ENCODE peak calls at places on chromosomes 12 and 14, in four cellular contexts. G, V, E and O are unnamed samples.

GRCh38 chr12:99035776-99036175 is 390.7 kb downstream of the APAF1 start:
- DNase-seq in G (no peak), V (no peak), E (no peak), O (no peak)

GRCh38 chr12:30896461-30896860 is 30.1 kb upstream of the TSPAN11 start:
- DNase-seq in G (no peak), V (no peak), E (peak), O (no peak)

GRCh38 chr14:56805201-56805991 is 4.9 kb downstream of the OTX2 start:
- DNase-seq in G (no peak), V (no peak), E (no peak), O (no peak)

GRCh38 chr14:95507701-95508103 is 8.7 kb downstream of the SYNE3 start:
- DNase-seq in G (no peak), V (peak), E (peak), O (peak)

GRCh38 chr12:30999011-30999410 is 72.5 kb downstream of the TSPAN11 start:
- DNase-seq in G (no peak), V (no peak), E (no peak), O (no peak)

GRCh38 chr12:11798856-11799530 is 149.5 kb downstream of the ETV6 start:
- DNase-seq in G (no peak), V (peak), E (peak), O (peak)

GRCh38 chr14:75907722-75908330 is 74.0 kb downstream of the TGFB3 start:
- DNase-seq in G (no peak), V (no peak), E (no peak), O (no peak)

GRCh38 chr14:84961637-84962036 is 568.3 kb upstream of the FLRT2 start:
- DNase-seq in G (no peak), V (no peak), E (no peak), O (no peak)

GRCh38 chr12:8603858-8604257 is 8.8 kb downstream of the AICDA start:
- DNase-seq in G (no peak), V (peak), E (no peak), O (peak)

GRCh38 chr12:124829008-124829707 is 34.5 kb downstream of the SCARB1 start:
- DNase-seq in G (peak), V (peak), E (peak), O (peak)

GRCh38 chr12:111409403-111410228 is 3.9 kb downstream of the SH2B3 start:
- DNase-seq in G (no peak), V (peak), E (peak), O (peak)

GRCh38 chr12:113305281-113305856 is 29.5 kb downstream of the SLC8B1 start:
- DNase-seq in G (no peak), V (no peak), E (no peak), O (no peak)

GRCh38 chr12:85626031-85626781 is 210.0 kb downstream of the RASSF9 start:
- DNase-seq in G (no peak), V (peak), E (peak), O (peak)

GRCh38 chr12:2959508-2960431 is 573 bp downstream of the TEAD4 start:
- DNase-seq in G (peak), V (peak), E (peak), O (peak)

GRCh38 chr14:105069554-105069886 is 4.3 kb upstream of the GPR132 start:
- DNase-seq in G (no peak), V (no peak), E (no peak), O (no peak)

GRCh38 chr12:14362347-14362746 is 3.1 kb upstream of the ATF7IP start:
- DNase-seq in G (no peak), V (no peak), E (no peak), O (no peak)

GRCh38 chr14:81638656-81639055 is 105.0 kb upstream of the SEL1L start:
- DNase-seq in G (no peak), V (no peak), E (no peak), O (no peak)

GRCh38 chr14:92481386-92481785 is 32.2 kb upstream of the RIN3 start:
- DNase-seq in G (no peak), V (peak), E (peak), O (no peak)

GRCh38 chr12:111773801-111774551 is 7.2 kb downstream of the ALDH2 start:
- DNase-seq in G (peak), V (no peak), E (peak), O (peak)

GRCh38 chr12:128817115-128818015 is 6.4 kb downstream of the SLC15A4 start:
- DNase-seq in G (peak), V (peak), E (no peak), O (peak)

GRCh38 chr12:131832393-131833231 is 4.4 kb downstream of the MMP17 start:
- DNase-seq in G (peak), V (no peak), E (peak), O (no peak)
- H3K4me3 ChIP-seq in G (no peak), V (peak), E (peak), O (peak)

GRCh38 chr12:120445911-120446909 is at the start of the genes GATC and TRIAP1:
- DNase-seq in G (peak), V (peak), E (peak), O (peak)
- TF ChIP-seq CTCF in G (no peak), V (no peak), E (no peak), O (no peak)

DNA sequence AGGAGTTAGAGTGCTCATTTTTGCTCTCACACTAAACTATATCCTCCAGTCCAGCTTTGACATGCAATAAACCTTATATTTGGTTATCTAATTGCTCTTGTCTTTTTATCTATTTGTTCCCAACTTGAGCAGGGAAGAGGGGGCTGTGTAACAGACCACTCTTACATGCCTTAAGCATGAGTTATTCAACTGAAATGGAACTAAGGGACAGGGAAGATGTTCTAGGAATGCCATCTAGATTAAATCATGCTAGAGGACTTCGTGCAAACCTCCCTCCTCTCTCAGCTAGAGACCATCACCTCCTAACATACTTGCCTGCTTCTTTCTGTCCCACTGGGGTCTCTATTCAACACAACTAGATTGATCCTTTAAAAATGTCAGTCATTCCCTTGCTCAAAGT is 20.6 kb downstream of the SPX start:
- DNase-seq in G (no peak), V (no peak), E (no peak), O (no peak)
- H3K4me3 ChIP-seq in G (no peak), V (no peak), E (no peak), O (no peak)

GRCh38 chr12:19576421-19576925 is 137.2 kb downstream of the AEBP2 start:
- DNase-seq in G (no peak), V (no peak), E (no peak), O (no peak)

GRCh38 chr12:19575307-19576243 is 136.3 kb downstream of the AEBP2 start:
- DNase-seq in G (peak), V (peak), E (peak), O (peak)

GRCh38 chr12:19573866-19574265 is 134.6 kb downstream of the AEBP2 start:
- DNase-seq in G (no peak), V (no peak), E (no peak), O (no peak)

GRCh38 chr12:19574606-19575005 is 135.3 kb downstream of the AEBP2 start:
- DNase-seq in G (no peak), V (no peak), E (no peak), O (no peak)

DNA sequence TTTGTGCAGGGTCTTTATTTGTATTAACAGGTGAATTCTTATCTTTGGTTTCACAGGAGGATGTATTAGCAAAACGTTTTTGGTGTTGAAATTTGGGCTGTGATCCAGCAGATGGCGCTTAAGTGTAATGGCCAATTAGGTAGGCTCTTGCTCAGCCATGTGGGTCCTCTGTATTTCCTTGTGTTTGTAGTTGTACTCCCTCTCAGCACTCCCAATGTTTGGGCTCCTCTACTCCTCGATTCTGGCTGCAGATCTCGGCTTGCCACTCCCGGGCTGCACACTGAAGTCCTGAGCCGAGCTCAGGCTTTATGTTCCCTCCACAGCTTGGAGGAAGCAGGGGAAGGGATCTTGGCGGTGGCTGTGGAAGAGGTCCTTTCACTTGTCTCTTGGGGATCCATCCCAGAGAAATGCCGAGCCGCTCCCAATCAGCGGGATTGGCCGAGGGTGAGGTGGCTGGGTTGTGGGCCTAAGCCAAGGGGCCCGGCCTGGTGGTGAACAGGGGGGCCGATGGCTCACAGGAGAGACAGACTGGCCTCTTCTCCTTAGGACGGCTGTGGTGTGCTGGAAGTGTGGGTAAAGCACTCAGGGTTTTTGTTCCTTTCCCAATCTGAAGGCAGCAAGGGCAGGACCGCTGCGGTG is 133.7 kb downstream of the AEBP2 start:
- DNase-seq in G (peak), V (peak), E (peak), O (peak)
- TF ChIP-seq CTCF in G (peak), V (peak), E (peak), O (peak)

DNA sequence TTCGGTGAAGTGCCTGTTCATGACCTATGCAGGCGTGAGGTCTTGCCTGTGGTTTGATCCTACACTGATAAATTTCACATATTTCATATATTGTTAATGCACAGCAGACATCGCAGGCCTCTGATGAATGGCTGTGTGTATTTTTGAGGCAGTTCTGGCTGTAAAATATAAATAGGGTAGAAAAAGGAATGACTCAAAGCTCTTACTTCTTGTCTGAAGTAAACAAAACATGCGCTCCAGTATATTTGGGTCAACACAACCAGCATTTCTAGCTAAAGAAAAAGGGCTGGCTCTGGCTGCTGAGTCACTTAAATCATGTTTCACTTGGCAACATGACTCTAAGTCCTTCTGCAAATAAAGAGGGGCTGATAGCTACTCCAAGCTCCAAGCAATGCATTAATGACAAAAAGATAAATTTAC is 54.1 kb upstream of the TMCC3 start:
- DNase-seq in G (peak), V (peak), E (peak), O (peak)
- H3K4me3 ChIP-seq in G (no peak), V (no peak), E (no peak), O (no peak)

GRCh38 chr14:69582207-69582606 is 7.5 kb upstream of the CCDC177 start:
- DNase-seq in G (no peak), V (no peak), E (no peak), O (peak)

GRCh38 chr14:69581316-69581935 is 6.8 kb upstream of the CCDC177 start:
- DNase-seq in G (no peak), V (no peak), E (no peak), O (no peak)

GRCh38 chr14:69582829-69583228 is 8.2 kb upstream of the CCDC177 start:
- DNase-seq in G (no peak), V (no peak), E (no peak), O (no peak)

GRCh38 chr14:69579476-69579875 is 4.8 kb upstream of the CCDC177 start:
- DNase-seq in G (no peak), V (no peak), E (no peak), O (no peak)

GRCh38 chr14:69580009-69580577 is 5.4 kb upstream of the CCDC177 start:
- DNase-seq in G (peak), V (peak), E (peak), O (peak)
- TF ChIP-seq CTCF in G (peak), V (peak), E (peak), O (peak)

GRCh38 chr14:99681832-99682148 is 2.3 kb upstream of the CYP46A1 start:
- DNase-seq in G (no peak), V (no peak), E (no peak), O (no peak)
- H3K4me3 ChIP-seq in G (no peak), V (no peak), E (no peak), O (no peak)

GRCh38 chr14:50954811-50955372 is 10.6 kb upstream of the PYGL start:
- DNase-seq in G (peak), V (peak), E (peak), O (peak)

GRCh38 chr14:50951032-50951431 is 6.7 kb upstream of the PYGL start:
- DNase-seq in G (no peak), V (no peak), E (no peak), O (no peak)

GRCh38 chr14:50953497-50953896 is 9.2 kb upstream of the PYGL start:
- DNase-seq in G (no peak), V (no peak), E (no peak), O (no peak)

GRCh38 chr14:50957296-50957695 is 13.0 kb upstream of the PYGL start:
- DNase-seq in G (peak), V (peak), E (no peak), O (no peak)

GRCh38 chr14:50955373-50956043 is 11.2 kb upstream of the PYGL start:
- DNase-seq in G (peak), V (peak), E (peak), O (peak)
- TF ChIP-seq CTCF in G (peak), V (peak), E (peak), O (peak)

GRCh38 chr12:100044266-100044665 is 59.5 kb upstream of the ANKS1B start:
- DNase-seq in G (no peak), V (no peak), E (no peak), O (no peak)
- H3K4me3 ChIP-seq in G (no peak), V (no peak), E (no peak), O (no peak)